ENCODE peak calls at places on chromosome 15, in eight cellular contexts. X, U, E, Y, Z, G, C and A are unnamed samples.

GRCh38 chr15:27538325-27538724 is 560.8 kb downstream of the OCA2 start:
- DNase-seq in X (no peak), U (no peak), E (no peak), Y (no peak), Z (no peak), G (no peak), C (no peak), A (no peak)

GRCh38 chr15:92009162-92009561 is 155.7 kb downstream of the SLCO3A1 start:
- DNase-seq in X (no peak), U (no peak), E (no peak), Y (no peak), Z (peak), G (no peak), C (no peak), A (no peak)

GRCh38 chr15:78064544-78064943 is 13.0 kb downstream of the TBC1D2B start:
- DNase-seq in X (no peak), U (no peak), E (no peak), Y (no peak), Z (no peak), G (no peak), C (no peak), A (no peak)

GRCh38 chr15:50180091-50180490 is 1.9 kb upstream of the SLC27A2 start:
- DNase-seq in X (no peak), U (no peak), E (no peak), Y (no peak), Z (no peak), G (no peak), C (no peak), A (peak)

GRCh38 chr15:55031732-55032131 is 165.0 kb downstream of the RSL24D1 start:
- DNase-seq in X (no peak), U (no peak), E (no peak), Y (no peak), Z (no peak), G (no peak), C (no peak), A (no peak)

GRCh38 chr15:75235760-75236729 is 22.1 kb upstream of the GOLGA6C start:
- DNase-seq in X (no peak), U (no peak), E (no peak), Y (no peak), Z (no peak), G (no peak), C (no peak), A (peak)

GRCh38 chr15:61063875-61064320 is 165.2 kb downstream of the RORA start:
- DNase-seq in X (no peak), U (no peak), E (no peak), Y (peak), Z (no peak), G (no peak), C (no peak), A (no peak)

GRCh38 chr15:59569477-59569876 is 42.1 kb upstream of the GCNT3 start:
- DNase-seq in X (no peak), U (no peak), E (no peak), Y (no peak), Z (no peak), G (no peak), C (no peak), A (no peak)

GRCh38 chr15:34883633-34884032 is 85.9 kb downstream of the AQR start:
- DNase-seq in X (no peak), U (no peak), E (no peak), Y (no peak), Z (no peak), G (no peak), C (no peak), A (no peak)

GRCh38 chr15:88622605-88622975 is 1.4 kb downstream of the AEN start:
- DNase-seq in X (no peak), U (no peak), E (no peak), Y (no peak), Z (no peak), G (no peak), C (no peak), A (no peak)

GRCh38 chr15:63232943-63233342 is 43.5 kb downstream of the RAB8B start:
- DNase-seq in X (no peak), U (no peak), E (no peak), Y (no peak), Z (no peak), G (no peak), C (no peak), A (no peak)

GRCh38 chr15:31482122-31482922 is 155.7 kb downstream of the KLF13 start:
- DNase-seq in X (no peak), U (no peak), E (no peak), Y (peak), Z (no peak), G (no peak), C (no peak), A (no peak)

GRCh38 chr15:82139823-82140268 is 94.0 kb upstream of the MEX3B start:
- DNase-seq in X (no peak), U (no peak), E (no peak), Y (no peak), Z (no peak), G (peak), C (peak), A (no peak)

GRCh38 chr15:82081904-82082810 is 36.3 kb upstream of the MEX3B start:
- DNase-seq in X (peak), U (no peak), E (no peak), Y (no peak), Z (no peak), G (no peak), C (no peak), A (peak)

GRCh38 chr15:42081463-42081830 is 12.9 kb downstream of the PLA2G4D start:
- DNase-seq in X (no peak), U (no peak), E (no peak), Y (no peak), Z (no peak), G (no peak), C (no peak), A (no peak)

GRCh38 chr15:79160211-79160610 is 69.6 kb upstream of the RASGRF1 start:
- DNase-seq in X (no peak), U (no peak), E (no peak), Y (no peak), Z (no peak), G (no peak), C (peak), A (peak)

GRCh38 chr15:83065431-83065830 is 1.6 kb downstream of the BTBD1 start:
- DNase-seq in X (no peak), U (no peak), E (no peak), Y (no peak), Z (no peak), G (peak), C (no peak), A (no peak)